ENCODE peak calls at places on chromosomes 12 and 14, in eight cellular contexts. One of them, this sample, is unnamed.

GRCh38 chr12:28550757-28551381 is 360.6 kb downstream of the CCDC91 start:
- ATAC-seq in Panc1: no peak
- ATAC-seq in HepG2: no peak
- ATAC-seq in right lobe of liver: no peak
- ATAC-seq in CD4-positive, CD25-positive, alpha-beta regulatory T cell: no peak
- ATAC-seq in upper lobe of right lung: no peak
- ATAC-seq in HCT116: peak
- ATAC-seq in aorta: no peak
- ATAC-seq in this sample: no peak

GRCh38 chr14:88249266-88249665 is 73.8 kb downstream of the KCNK10 start:
- ATAC-seq in HepG2: no peak
- ATAC-seq in aorta: no peak
- ATAC-seq in right lobe of liver: no peak
- ATAC-seq in HCT116: no peak
- ATAC-seq in Panc1: no peak
- ATAC-seq in CD4-positive, CD25-positive, alpha-beta regulatory T cell: no peak
- ATAC-seq in upper lobe of right lung: no peak
- ATAC-seq in this sample: no peak

GRCh38 chr12:10113920-10114319 is 15.1 kb upstream of the CLEC1A start:
- ATAC-seq in right lobe of liver: no peak
- ATAC-seq in HCT116: no peak
- ATAC-seq in CD4-positive, CD25-positive, alpha-beta regulatory T cell: no peak
- ATAC-seq in Panc1: no peak
- ATAC-seq in upper lobe of right lung: no peak
- ATAC-seq in HepG2: no peak
- ATAC-seq in aorta: no peak
- ATAC-seq in this sample: no peak

GRCh38 chr12:112112423-112113132 is 4.0 kb upstream of the NAA25 start:
- ATAC-seq in HCT116: peak
- ATAC-seq in upper lobe of right lung: peak
- ATAC-seq in CD4-positive, CD25-positive, alpha-beta regulatory T cell: no peak
- ATAC-seq in right lobe of liver: no peak
- ATAC-seq in HepG2: no peak
- ATAC-seq in aorta: no peak
- ATAC-seq in Panc1: peak
- ATAC-seq in this sample: no peak

GRCh38 chr12:45268672-45269406 is 52.9 kb downstream of the ANO6 start:
- ATAC-seq in aorta: peak
- ATAC-seq in HCT116: peak
- ATAC-seq in right lobe of liver: peak
- ATAC-seq in HepG2: peak
- ATAC-seq in Panc1: peak
- ATAC-seq in CD4-positive, CD25-positive, alpha-beta regulatory T cell: no peak
- ATAC-seq in upper lobe of right lung: peak
- ATAC-seq in this sample: peak

GRCh38 chr12:15984097-15984800 is 73.1 kb downstream of the DERA start:
- ATAC-seq in aorta: no peak
- ATAC-seq in CD4-positive, CD25-positive, alpha-beta regulatory T cell: no peak
- ATAC-seq in HepG2: no peak
- ATAC-seq in upper lobe of right lung: peak
- ATAC-seq in right lobe of liver: peak
- ATAC-seq in Panc1: no peak
- ATAC-seq in HCT116: no peak
- ATAC-seq in this sample: no peak

GRCh38 chr14:24289649-24290283 is 9.8 kb downstream of the DHRS1 start:
- ATAC-seq in upper lobe of right lung: no peak
- ATAC-seq in right lobe of liver: no peak
- ATAC-seq in HCT116: no peak
- ATAC-seq in CD4-positive, CD25-positive, alpha-beta regulatory T cell: peak
- ATAC-seq in HepG2: no peak
- ATAC-seq in Panc1: no peak
- ATAC-seq in aorta: no peak
- ATAC-seq in this sample: no peak

GRCh38 chr14:25237845-25238244 is 187.9 kb upstream of the STXBP6 start:
- ATAC-seq in aorta: no peak
- ATAC-seq in CD4-positive, CD25-positive, alpha-beta regulatory T cell: no peak
- ATAC-seq in HepG2: peak
- ATAC-seq in HCT116: no peak
- ATAC-seq in right lobe of liver: peak
- ATAC-seq in Panc1: no peak
- ATAC-seq in upper lobe of right lung: no peak
- ATAC-seq in this sample: no peak

GRCh38 chr12:49019120-49019430 is 499 bp upstream of the PRKAG1 start:
- ATAC-seq in upper lobe of right lung: peak
- ATAC-seq in HCT116: peak
- ATAC-seq in right lobe of liver: no peak
- ATAC-seq in CD4-positive, CD25-positive, alpha-beta regulatory T cell: peak
- ATAC-seq in Panc1: peak
- ATAC-seq in HepG2: peak
- ATAC-seq in aorta: peak
- ATAC-seq in this sample: peak

GRCh38 chr12:89166525-89166934 is 185.8 kb downstream of the DUSP6 start:
- ATAC-seq in HepG2: no peak
- ATAC-seq in aorta: peak
- ATAC-seq in upper lobe of right lung: peak
- ATAC-seq in HCT116: no peak
- ATAC-seq in right lobe of liver: no peak
- ATAC-seq in Panc1: no peak
- ATAC-seq in CD4-positive, CD25-positive, alpha-beta regulatory T cell: peak
- ATAC-seq in this sample: no peak

GRCh38 chr14:56608682-56609081 is 29.1 kb downstream of the TMEM260 start:
- ATAC-seq in HepG2: no peak
- ATAC-seq in CD4-positive, CD25-positive, alpha-beta regulatory T cell: no peak
- ATAC-seq in aorta: no peak
- ATAC-seq in Panc1: no peak
- ATAC-seq in HCT116: no peak
- ATAC-seq in upper lobe of right lung: no peak
- ATAC-seq in right lobe of liver: no peak
- ATAC-seq in this sample: no peak

GRCh38 chr12:53530920-53531319 is 23.6 kb upstream of the NPFF start:
- ATAC-seq in right lobe of liver: no peak
- ATAC-seq in HCT116: peak
- ATAC-seq in aorta: no peak
- ATAC-seq in upper lobe of right lung: no peak
- ATAC-seq in HepG2: no peak
- ATAC-seq in CD4-positive, CD25-positive, alpha-beta regulatory T cell: no peak
- ATAC-seq in Panc1: no peak
- ATAC-seq in this sample: no peak

GRCh38 chr12:28409892-28410291 is 219.6 kb downstream of the CCDC91 start:
- ATAC-seq in aorta: no peak
- ATAC-seq in Panc1: no peak
- ATAC-seq in CD4-positive, CD25-positive, alpha-beta regulatory T cell: no peak
- ATAC-seq in HepG2: no peak
- ATAC-seq in upper lobe of right lung: no peak
- ATAC-seq in HCT116: no peak
- ATAC-seq in right lobe of liver: no peak
- ATAC-seq in this sample: no peak

GRCh38 chr12:116674643-116675183 is 63.2 kb downstream of the SPRING1 start:
- ATAC-seq in CD4-positive, CD25-positive, alpha-beta regulatory T cell: no peak
- ATAC-seq in upper lobe of right lung: no peak
- ATAC-seq in aorta: no peak
- ATAC-seq in HCT116: no peak
- ATAC-seq in HepG2: no peak
- ATAC-seq in Panc1: no peak
- ATAC-seq in right lobe of liver: no peak
- ATAC-seq in this sample: no peak

GRCh38 chr12:19833775-19834501 is 394.6 kb downstream of the AEBP2 start:
- ATAC-seq in right lobe of liver: no peak
- ATAC-seq in Panc1: no peak
- ATAC-seq in upper lobe of right lung: no peak
- ATAC-seq in HCT116: no peak
- ATAC-seq in aorta: peak
- ATAC-seq in CD4-positive, CD25-positive, alpha-beta regulatory T cell: no peak
- ATAC-seq in HepG2: no peak
- ATAC-seq in this sample: no peak

GRCh38 chr12:57280234-57281062 is 29.5 kb upstream of the STAC3 start:
- ATAC-seq in HCT116: peak
- ATAC-seq in aorta: peak
- ATAC-seq in Panc1: peak
- ATAC-seq in right lobe of liver: peak
- ATAC-seq in CD4-positive, CD25-positive, alpha-beta regulatory T cell: peak
- ATAC-seq in upper lobe of right lung: peak
- ATAC-seq in HepG2: peak
- ATAC-seq in this sample: no peak
- H3K4me3 ChIP-seq in HCT116: peak
- H3K4me3 ChIP-seq in aorta: no peak
- H3K4me3 ChIP-seq in Panc1: no peak
- H3K4me3 ChIP-seq in right lobe of liver: no peak
- H3K4me3 ChIP-seq in CD4-positive, CD25-positive, alpha-beta regulatory T cell: peak
- H3K4me3 ChIP-seq in upper lobe of right lung: no peak
- H3K4me3 ChIP-seq in HepG2: no peak
- H3K4me3 ChIP-seq in this sample: no peak

GRCh38 chr12:58916153-58916709 is 4.1 kb downstream of the LRIG3 start:
- ATAC-seq in aorta: no peak
- ATAC-seq in upper lobe of right lung: no peak
- ATAC-seq in HCT116: no peak
- ATAC-seq in Panc1: no peak
- ATAC-seq in CD4-positive, CD25-positive, alpha-beta regulatory T cell: no peak
- ATAC-seq in HepG2: no peak
- ATAC-seq in right lobe of liver: no peak
- ATAC-seq in this sample: no peak
- H3K4me3 ChIP-seq in aorta: peak
- H3K4me3 ChIP-seq in upper lobe of right lung: peak
- H3K4me3 ChIP-seq in HCT116: no peak
- H3K4me3 ChIP-seq in Panc1: peak
- H3K4me3 ChIP-seq in CD4-positive, CD25-positive, alpha-beta regulatory T cell: no peak
- H3K4me3 ChIP-seq in HepG2: no peak
- H3K4me3 ChIP-seq in right lobe of liver: no peak
- H3K4me3 ChIP-seq in this sample: peak

DNA sequence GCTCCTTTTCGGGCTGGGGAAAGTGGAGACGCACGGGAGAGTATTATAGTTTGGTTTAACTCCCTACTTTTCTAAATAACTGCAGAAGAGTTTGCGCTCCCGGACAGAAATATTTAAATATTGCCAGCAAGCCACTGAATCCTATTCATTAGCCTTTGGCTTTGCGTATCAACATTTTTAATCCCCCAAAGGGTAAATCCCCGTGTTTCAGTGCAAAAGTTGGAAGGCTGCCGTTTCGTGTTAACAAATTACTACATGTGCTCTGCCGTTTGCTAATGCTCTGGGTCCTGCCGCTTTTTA is 372 bp upstream of the DPF3 start:
- ATAC-seq in upper lobe of right lung: no peak
- ATAC-seq in CD4-positive, CD25-positive, alpha-beta regulatory T cell: no peak
- ATAC-seq in HepG2: no peak
- ATAC-seq in HCT116: no peak
- ATAC-seq in Panc1: no peak
- ATAC-seq in right lobe of liver: no peak
- ATAC-seq in aorta: no peak
- ATAC-seq in this sample: no peak
- H3K4me3 ChIP-seq in upper lobe of right lung: peak
- H3K4me3 ChIP-seq in CD4-positive, CD25-positive, alpha-beta regulatory T cell: peak
- H3K4me3 ChIP-seq in HepG2: peak
- H3K4me3 ChIP-seq in HCT116: peak
- H3K4me3 ChIP-seq in Panc1: peak
- H3K4me3 ChIP-seq in right lobe of liver: peak
- H3K4me3 ChIP-seq in aorta: peak
- H3K4me3 ChIP-seq in this sample: peak

GRCh38 chr14:98379829-98380228 is 892.2 kb downstream of the BCL11B start:
- ATAC-seq in HCT116: no peak
- ATAC-seq in Panc1: no peak
- ATAC-seq in HepG2: no peak
- ATAC-seq in right lobe of liver: no peak
- ATAC-seq in aorta: no peak
- ATAC-seq in upper lobe of right lung: no peak
- ATAC-seq in CD4-positive, CD25-positive, alpha-beta regulatory T cell: no peak
- ATAC-seq in this sample: no peak
- H3K4me3 ChIP-seq in HCT116: no peak
- H3K4me3 ChIP-seq in Panc1: no peak
- H3K4me3 ChIP-seq in HepG2: no peak
- H3K4me3 ChIP-seq in right lobe of liver: no peak
- H3K4me3 ChIP-seq in aorta: no peak
- H3K4me3 ChIP-seq in upper lobe of right lung: no peak
- H3K4me3 ChIP-seq in CD4-positive, CD25-positive, alpha-beta regulatory T cell: no peak
- H3K4me3 ChIP-seq in this sample: no peak